ENCODE peak calls at places on chromosomes 4 and X, in five cellular contexts. Q, K, D, M and N are unnamed samples.

GRCh38 chr4:85883180-85883579 is 408.2 kb downstream of the ARHGAP24 start:
- DNase-seq in Q (no peak), K (no peak), D (no peak), M (no peak), N (no peak)

GRCh38 chrX:71640002-71640401 is 21.7 kb upstream of the CXCR3 start:
- DNase-seq in Q (no peak), K (no peak), D (no peak), M (no peak), N (no peak)

GRCh38 chrX:140439455-140439854 is 65.4 kb downstream of the SOX3 start:
- DNase-seq in Q (peak; percentile 84), K (no peak), D (no peak), M (peak; percentile 25), N (no peak)

GRCh38 chr4:83297548-83298260 is 13.1 kb upstream of the COQ2 start:
- DNase-seq in Q (no peak), K (no peak), D (no peak), M (no peak), N (no peak)

GRCh38 chr4:7649741-7650531 is 215.2 kb upstream of the PSAPL1 start:
- DNase-seq in Q (peak; percentile 66), K (no peak), D (peak; percentile 67), M (peak; percentile 65), N (no peak)

GRCh38 chr4:26127851-26128337 is 192.9 kb upstream of the RBPJ start:
- DNase-seq in Q (no peak), K (no peak), D (no peak), M (peak; percentile 35), N (no peak)

GRCh38 chrX:20461576-20461975 is 194.9 kb upstream of the RPS6KA3 start:
- DNase-seq in Q (no peak), K (no peak), D (no peak), M (no peak), N (no peak)

GRCh38 chr4:152352645-152353116 is 183.2 kb downstream of the FBXW7 start:
- DNase-seq in Q (no peak), K (peak; percentile 28), D (peak; percentile 96), M (peak; percentile 30), N (peak; percentile 33)

GRCh38 chrX:154411981-154412340 is 622 bp downstream of the TAFAZZIN start:
- DNase-seq in Q (peak; percentile 83), K (peak; percentile 79), D (peak; percentile 35), M (peak; percentile 80), N (peak; percentile 55)

GRCh38 chrX:44261286-44261685 is 82.2 kb downstream of the EFHC2 start:
- DNase-seq in Q (no peak), K (no peak), D (no peak), M (no peak), N (no peak)

DNA sequence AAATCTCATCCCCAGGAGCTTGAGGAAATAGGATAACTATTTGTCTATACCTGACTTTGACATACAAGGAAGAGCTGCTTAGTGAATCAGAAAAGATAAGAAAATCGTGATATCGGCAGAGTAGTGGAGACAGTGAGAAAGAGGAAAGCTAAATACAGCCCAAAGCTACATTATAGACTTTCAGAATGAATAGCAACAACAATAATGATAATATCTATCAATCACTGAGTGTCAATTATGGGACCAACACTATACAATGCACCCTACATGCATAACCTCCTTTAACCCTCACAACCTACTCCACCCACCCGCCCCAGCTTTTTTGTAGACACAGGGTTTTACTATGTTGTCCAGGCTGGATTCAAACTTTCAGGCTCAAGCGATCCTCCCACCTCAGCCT is 205.1 kb downstream of the PPP3CA start:
- DNase-seq in Q (no peak), K (no peak), D (no peak), M (no peak), N (no peak)
- H3K4me3 ChIP-seq in Q (no peak overlapping the region), K (no peak overlapping the region), D (no peak overlapping the region), M (no peak overlapping the region), N (no peak overlapping the region)

GRCh38 chr4:55176497-55176896 is 51.1 kb upstream of the KDR start:
- DNase-seq in Q (no peak), K (no peak), D (no peak), M (no peak), N (no peak)
- H3K27ac ChIP-seq in Q (no peak overlapping the region), K (no peak overlapping the region), D (no peak overlapping the region), M (no peak overlapping the region), N (no peak overlapping the region)

GRCh38 chr4:48196758-48197504 is 62.9 kb upstream of the TXK start:
- DNase-seq in Q (no peak), K (no peak), D (no peak), M (no peak), N (no peak)
- H3K4me3 ChIP-seq in Q (no peak overlapping the region), K (no peak overlapping the region), D (no peak overlapping the region), M (no peak overlapping the region), N (no peak overlapping the region)

DNA sequence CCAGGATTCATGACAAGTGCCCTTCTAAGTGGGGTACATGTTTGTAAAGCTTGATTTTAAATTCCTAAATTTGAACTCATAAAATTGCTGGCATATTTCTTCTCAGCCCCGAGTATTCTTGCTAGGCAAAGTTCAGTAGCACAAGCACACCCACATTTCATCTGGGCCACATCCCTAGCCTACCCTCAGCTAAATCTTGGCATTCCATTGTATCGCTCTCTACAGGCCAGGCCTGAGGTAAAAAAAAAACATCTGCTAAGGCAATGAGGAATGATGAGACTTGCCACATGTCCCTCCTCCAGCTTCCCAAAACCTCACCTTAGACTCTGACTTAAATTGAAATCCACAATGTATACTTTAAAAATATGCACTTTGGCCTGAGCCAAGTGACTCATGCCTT is 51.4 kb upstream of the VCX3B start:
- DNase-seq in Q (no peak), K (no peak), D (no peak), M (no peak), N (no peak)
- H3K27ac ChIP-seq in Q (no peak overlapping the region), K (no peak overlapping the region), D (no peak overlapping the region), M (no peak overlapping the region), N (no peak overlapping the region)

GRCh38 chr4:67885727-67886126 is 1.9 kb upstream of the TMPRSS11D start:
- DNase-seq in Q (no peak), K (no peak), D (peak; percentile 82), M (no peak), N (no peak)
- H3K4me3 ChIP-seq in Q (no peak overlapping the region), K (no peak overlapping the region), D (no peak overlapping the region), M (no peak overlapping the region), N (no peak overlapping the region)

GRCh38 chr4:125321709-125322362 is 7.1 kb downstream of the FAT4 start:
- DNase-seq in Q (no peak), K (no peak), D (peak; percentile 64), M (no peak), N (no peak)
- H3K27ac ChIP-seq in Q (no peak overlapping the region), K (no peak overlapping the region), D (no peak overlapping the region), M (no peak overlapping the region), N (no peak overlapping the region)

DNA sequence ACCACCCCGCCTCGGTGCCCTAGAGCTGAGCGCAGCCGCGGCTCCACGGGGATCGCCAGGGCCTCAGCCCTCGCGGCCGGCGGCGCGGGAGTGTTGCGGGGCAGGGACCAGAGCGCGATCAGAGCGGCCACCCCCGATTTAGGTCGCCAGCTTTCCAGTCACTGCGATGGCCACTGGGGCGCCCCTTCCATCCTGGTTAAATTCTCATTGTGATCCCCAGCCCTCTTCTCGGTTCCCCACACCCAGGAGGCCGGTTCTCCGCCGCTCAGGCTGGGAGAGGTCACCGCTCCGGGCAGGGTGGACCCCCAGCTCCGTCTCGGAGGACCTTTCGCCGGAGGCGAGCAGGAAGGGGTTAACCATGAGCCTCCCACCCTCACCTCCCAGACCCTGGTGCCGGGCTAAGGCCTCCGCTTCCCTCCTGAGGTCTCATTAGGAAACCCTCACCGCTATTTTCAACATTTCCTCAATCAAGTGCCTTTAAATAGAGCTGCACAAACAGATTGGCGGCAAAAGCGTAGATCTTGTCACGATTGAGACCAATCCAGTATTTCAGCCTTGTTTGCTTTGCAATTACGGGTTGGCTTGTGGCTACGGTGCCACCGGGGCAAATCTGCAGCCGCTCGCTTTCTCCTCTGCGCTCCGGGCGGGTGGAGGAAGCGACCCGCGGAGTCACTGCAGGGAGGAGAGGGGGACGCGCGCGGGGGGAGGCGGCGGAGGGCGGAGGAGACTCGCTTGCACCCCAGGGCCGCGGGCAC is 8.3 kb upstream of the HAND2 start:
- DNase-seq in Q (peak; percentile 82), K (no peak), D (no peak), M (no peak), N (no peak)
- H3K4me3 ChIP-seq in Q (peak overlapping the region; percentile 57), K (peak overlapping the region; percentile 16), D (no peak overlapping the region), M (peak overlapping the region; percentile 35), N (no peak overlapping the region)